ENCODE peak calls at places on chromosomes 12 and 14, in nine cellular contexts. G is cardiac muscle cell; H is NB4; M is GM23338; D is NT2/D1; I is right lobe of liver; L is naive thymus-derived CD4-positive, alpha-beta T cell; E is psoas muscle; C is fibroblast of villous mesenchyme. N is an unnamed sample.

GRCh38 chr12:69688496-69689427 is 10.3 kb downstream of the BEST3 start:
- DNase-seq in G (peak; percentile 46), H (peak; percentile 84), M (peak; percentile 57), D (peak; percentile 69), I (peak; percentile 62), L (no peak), E (peak; percentile 94), C (peak; percentile 85), N (peak; percentile 31)

GRCh38 chr14:31400031-31400638 is 20.2 kb downstream of the HEATR5A start:
- DNase-seq in G (no peak), H (no peak), M (no peak), D (no peak), I (no peak), L (no peak), E (no peak), C (no peak), N (no peak)

GRCh38 chr12:59812716-59813115 is 216.9 kb downstream of the SLC16A7 start:
- DNase-seq in G (no peak), H (no peak), M (no peak), D (no peak), I (no peak), L (no peak), E (no peak), C (no peak), N (no peak)

GRCh38 chr12:69396041-69396440 is 36.5 kb downstream of the YEATS4 start:
- DNase-seq in G (no peak), H (no peak), M (no peak), D (no peak), I (no peak), L (no peak), E (no peak), C (no peak), N (no peak)

GRCh38 chr12:3147260-3147659 is 70.1 kb downstream of the TSPAN9 start:
- DNase-seq in G (no peak), H (no peak), M (no peak), D (no peak), I (no peak), L (no peak), E (no peak), C (no peak), N (no peak)

GRCh38 chr14:95364481-95365209 is 44.9 kb upstream of the CLMN start:
- DNase-seq in G (no peak), H (no peak), M (no peak), D (no peak), I (peak; percentile 83), L (no peak), E (no peak), C (no peak), N (peak; percentile 79)

GRCh38 chr12:53328043-53328435 is 6.6 kb upstream of the AAAS start:
- DNase-seq in G (no peak), H (no peak), M (peak; percentile 78), D (no peak), I (no peak), L (no peak), E (peak; percentile 22), C (no peak), N (no peak)

GRCh38 chr12:18158774-18159557 is 69.0 kb upstream of the RERGL start:
- DNase-seq in G (peak; percentile 58), H (peak; percentile 50), M (peak; percentile 87), D (peak; percentile 87), I (no peak), L (peak; percentile 24), E (no peak), C (peak; percentile 16), N (no peak)

GRCh38 chr12:108381793-108382436 is 42.8 kb upstream of the CMKLR1 start:
- DNase-seq in G (peak; percentile 80), H (peak; percentile 53), M (peak; percentile 68), D (peak; percentile 39), I (no peak), L (no peak), E (no peak), C (peak; percentile 15), N (no peak)

GRCh38 chr12:93198086-93198485 is 179.6 kb upstream of the NUDT4 start:
- DNase-seq in G (no peak), H (no peak), M (no peak), D (no peak), I (no peak), L (no peak), E (peak; percentile 88), C (peak; percentile 48), N (no peak)

GRCh38 chr14:51527073-51527472 is 124.6 kb upstream of the FRMD6 start:
- DNase-seq in G (no peak), H (no peak), M (no peak), D (no peak), I (no peak), L (no peak), E (no peak), C (peak; percentile 85), N (no peak)

GRCh38 chr12:57898308-57898970 is 42.9 kb upstream of the ATP23 start:
- DNase-seq in G (no peak), H (no peak), M (no peak), D (no peak), I (no peak), L (peak; percentile 8), E (no peak), C (peak; percentile 24), N (no peak)

GRCh38 chr12:11980133-11980532 is 90.6 kb upstream of the BCL2L14 start:
- DNase-seq in G (no peak), H (no peak), M (no peak), D (no peak), I (no peak), L (no peak), E (no peak), C (no peak), N (no peak)

GRCh38 chr14:65320661-65321308 is 91.7 kb upstream of the FUT8 start:
- DNase-seq in G (peak; percentile 19), H (peak; percentile 58), M (no peak), D (no peak), I (no peak), L (no peak), E (no peak), C (no peak), N (no peak)

GRCh38 chr14:65321370-65321875 is 91.1 kb upstream of the FUT8 start:
- DNase-seq in G (no peak), H (peak; percentile 75), M (no peak), D (no peak), I (no peak), L (no peak), E (no peak), C (no peak), N (no peak)

DNA sequence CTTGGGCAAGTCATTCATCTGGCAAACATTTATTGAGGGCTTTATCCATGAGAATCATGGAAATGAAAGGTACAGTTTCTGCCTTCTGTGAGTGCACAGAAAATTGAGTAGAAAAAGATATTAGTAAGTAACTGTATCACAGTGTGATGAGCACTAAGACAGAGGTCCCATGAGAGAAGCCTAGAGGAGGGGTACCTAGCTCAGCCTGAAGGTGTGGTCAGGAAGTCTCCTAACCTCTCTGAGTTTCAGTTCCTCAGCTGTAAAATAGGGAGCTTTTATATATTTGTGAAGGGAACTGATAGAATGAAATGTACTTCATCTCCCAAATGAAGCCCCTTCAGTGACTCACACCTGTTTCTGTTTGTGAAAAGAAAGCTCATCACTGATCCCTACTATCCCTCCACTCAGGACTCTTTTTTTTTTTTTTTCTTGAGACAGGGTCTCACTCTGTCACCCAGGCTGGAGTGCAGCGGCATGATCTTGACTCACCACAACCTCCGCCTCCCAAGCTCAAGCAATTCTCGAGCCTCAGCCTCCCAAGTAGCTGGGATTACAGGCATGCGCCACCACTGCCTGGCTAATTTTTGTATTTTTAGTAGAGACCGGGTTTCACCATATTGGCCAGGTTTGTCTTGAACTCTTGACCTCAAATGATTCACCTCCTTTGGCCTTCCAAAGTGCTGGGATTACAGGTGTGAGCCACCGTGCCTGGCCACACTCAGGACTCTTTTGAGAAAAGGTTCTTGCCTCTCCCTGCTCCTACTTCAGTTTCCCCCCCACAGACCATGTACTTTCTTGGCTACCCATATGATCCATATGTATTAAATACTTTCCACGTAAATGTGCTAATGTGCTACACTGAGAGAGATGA is 93.7 kb upstream of the FUT8 start:
- DNase-seq in G (no peak), H (peak; percentile 43), M (no peak), D (no peak), I (no peak), L (no peak), E (no peak), C (no peak), N (peak; percentile 25)
- H3K4me3 ChIP-seq in G (no peak overlapping the region), H (no peak overlapping the region), M (no peak overlapping the region), D (no peak overlapping the region), I (no peak overlapping the region), L (no peak overlapping the region), E (no peak overlapping the region), C (no peak overlapping the region), N (no peak overlapping the region)

GRCh38 chr12:28575593-28576205 is 385.4 kb downstream of the CCDC91 start:
- DNase-seq in G (no peak), H (no peak), M (no peak), D (no peak), I (no peak), L (no peak), E (no peak), C (no peak), N (no peak)
- H3K4me3 ChIP-seq in G (no peak overlapping the region), H (no peak overlapping the region), M (no peak overlapping the region), D (no peak overlapping the region), I (no peak overlapping the region), L (no peak overlapping the region), E (no peak overlapping the region), C (no peak overlapping the region), N (no peak overlapping the region)

DNA sequence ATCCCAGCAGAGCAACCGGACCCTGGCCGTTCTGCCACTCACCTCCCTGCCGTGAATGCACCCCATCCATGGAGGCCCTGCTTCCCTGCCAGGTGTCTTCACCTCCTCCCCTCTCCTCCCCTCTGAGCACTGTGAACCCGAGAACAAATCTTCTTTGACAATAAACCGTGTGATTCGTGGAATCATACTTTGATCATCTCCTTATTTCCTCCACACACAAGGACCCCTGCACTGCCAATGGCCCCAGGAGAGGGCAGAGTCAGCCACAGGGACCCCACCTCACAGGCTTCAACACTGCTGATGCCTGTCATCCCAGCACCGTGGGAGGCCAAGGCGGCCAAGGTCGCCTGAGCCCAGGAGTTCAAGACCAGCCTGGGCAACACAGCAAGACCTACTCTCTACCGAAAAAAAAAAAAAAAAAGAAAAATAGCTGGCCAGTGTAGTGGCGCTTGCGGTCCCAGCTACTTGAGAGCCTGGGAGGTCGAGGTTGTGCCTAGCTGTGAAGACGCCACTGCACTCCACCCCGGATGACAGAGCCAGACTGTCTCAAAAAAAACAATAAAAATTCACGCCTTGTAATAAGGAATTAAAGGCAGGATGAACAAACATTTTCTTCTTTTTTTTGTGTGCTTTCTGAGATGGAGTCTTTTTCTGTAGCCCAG is 1.1 kb downstream of the XRCC3 start:
- DNase-seq in G (no peak), H (no peak), M (no peak), D (no peak), I (no peak), L (no peak), E (no peak), C (no peak), N (no peak)
- H3K4me3 ChIP-seq in G (no peak overlapping the region), H (peak overlapping the region; percentile 76), M (peak overlapping the region; percentile 79), D (peak overlapping the region; percentile 76), I (no peak overlapping the region), L (peak overlapping the region; percentile 56), E (peak overlapping the region; percentile 94), C (peak overlapping the region; percentile 60), N (no peak overlapping the region)

GRCh38 chr12:65972149-65972548 is 147.9 kb downstream of the HMGA2 start:
- DNase-seq in G (no peak), H (no peak), M (no peak), D (no peak), I (no peak), L (no peak), E (no peak), C (no peak), N (no peak)

DNA sequence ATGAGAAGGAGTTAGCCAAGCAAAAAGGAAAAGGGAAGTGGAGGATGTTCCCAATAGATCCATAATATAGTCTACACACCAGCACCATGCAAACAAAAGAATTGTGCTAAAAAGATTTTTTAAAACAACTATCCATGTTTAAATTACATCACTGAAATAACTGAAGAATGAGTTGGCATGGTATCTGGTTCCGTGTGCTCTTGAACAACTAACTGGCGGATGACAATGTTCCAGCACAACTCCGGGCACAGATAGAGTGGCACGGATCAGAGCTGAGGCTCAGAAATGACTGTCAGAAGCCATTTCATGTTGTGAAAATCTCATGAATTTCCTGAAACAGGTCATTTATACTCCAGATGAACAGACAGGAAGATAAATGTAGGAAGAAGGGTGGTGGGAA is 153.1 kb downstream of the HMGA2 start:
- DNase-seq in G (no peak), H (no peak), M (no peak), D (no peak), I (no peak), L (no peak), E (no peak), C (no peak), N (no peak)
- H3K4me3 ChIP-seq in G (no peak overlapping the region), H (no peak overlapping the region), M (no peak overlapping the region), D (no peak overlapping the region), I (no peak overlapping the region), L (no peak overlapping the region), E (no peak overlapping the region), C (no peak overlapping the region), N (no peak overlapping the region)